ENCODE peak calls at places on chromosome 1, in ten cellular contexts. F is stimulated activated CD4-positive, alpha-beta T cell treated with anti-CD3 and anti-CD28 coated beads, Interleukin-1b, Interleukin-23, amount 100 ng/mL, for 1 hour; U is aorta; T is hepatic stellate cell; O is putamen; Z is esophagus muscularis mucosa; D is fibroblast of gingiva; R is astrocyte of the spinal cord; B is amygdala; H is PC-3. P is an unnamed sample.

GRCh38 chr1:19209990-19210771 is at the start of gene UBR4:
- DNase-seq in F (peak), U (peak), T (peak), O (peak), Z (peak), D (peak), R (peak), B (peak), H (peak), P (peak)

GRCh38 chr1:61436016-61436415 is 288.9 kb downstream of the TM2D1 start:
- DNase-seq in F (no peak), U (no peak), T (no peak), O (no peak), Z (no peak), D (no peak), R (no peak), B (no peak), H (peak), P (no peak)

GRCh38 chr1:7808253-7808844 is 24.3 kb downstream of the PER3 start:
- DNase-seq in F (no peak), U (no peak), T (no peak), O (no peak), Z (no peak), D (peak), R (peak), B (no peak), H (peak), P (peak)

GRCh38 chr1:160161965-160162705 is 10.7 kb downstream of the ATP1A4 start:
- DNase-seq in F (no peak), U (no peak), T (no peak), O (no peak), Z (no peak), D (peak), R (peak), B (peak), H (no peak), P (peak)

GRCh38 chr1:186643600-186643999 is 36.6 kb downstream of the PTGS2 start:
- DNase-seq in F (no peak), U (no peak), T (peak), O (peak), Z (no peak), D (no peak), R (no peak), B (no peak), H (peak), P (no peak)

GRCh38 chr1:50704126-50704525 is 255.9 kb downstream of the FAF1 start:
- DNase-seq in F (no peak), U (no peak), T (peak), O (no peak), Z (no peak), D (peak), R (peak), B (no peak), H (peak), P (peak)

GRCh38 chr1:170593173-170593572 is 61.2 kb downstream of the GORAB start:
- DNase-seq in F (no peak), U (no peak), T (no peak), O (no peak), Z (no peak), D (no peak), R (no peak), B (no peak), H (no peak), P (no peak)

GRCh38 chr1:245579881-245580280 is 425.1 kb downstream of the KIF26B start:
- DNase-seq in F (no peak), U (no peak), T (no peak), O (no peak), Z (no peak), D (no peak), R (no peak), B (no peak), H (no peak), P (no peak)

GRCh38 chr1:15229569-15230170 is 17.4 kb upstream of the FHAD1 start:
- DNase-seq in F (no peak), U (no peak), T (no peak), O (no peak), Z (no peak), D (no peak), R (no peak), B (no peak), H (peak), P (peak)

GRCh38 chr1:211588711-211589110 is 9.8 kb upstream of the SLC30A1 start:
- DNase-seq in F (no peak), U (no peak), T (no peak), O (no peak), Z (no peak), D (no peak), R (no peak), B (no peak), H (no peak), P (no peak)

GRCh38 chr1:243256590-243256989 is 749 bp downstream of the SDCCAG8 start:
- DNase-seq in F (no peak), U (no peak), T (no peak), O (no peak), Z (no peak), D (no peak), R (no peak), B (no peak), H (peak), P (no peak)

GRCh38 chr1:21629971-21630370 is 39.2 kb downstream of the RAP1GAP start:
- DNase-seq in F (no peak), U (no peak), T (no peak), O (no peak), Z (no peak), D (no peak), R (no peak), B (no peak), H (no peak), P (no peak)

GRCh38 chr1:187384504-187384903 is 555.8 kb downstream of the PLA2G4A start:
- DNase-seq in F (no peak), U (no peak), T (no peak), O (no peak), Z (no peak), D (no peak), R (no peak), B (no peak), H (no peak), P (no peak)

GRCh38 chr1:69499203-69499803 is 68.4 kb upstream of the LRRC7 start:
- DNase-seq in F (no peak), U (no peak), T (no peak), O (no peak), Z (no peak), D (no peak), R (peak), B (no peak), H (no peak), P (no peak)